ENCODE peak calls at places on chromosomes 11 and 22, in four cellular contexts. L, S, N and R are unnamed samples.

GRCh38 chr11:66845876-66846212 is 2.6 kb downstream of the RCE1 start:
- DNase-seq in L (no peak), S (no peak), N (no peak), R (no peak)

GRCh38 chr22:24178502-24179440 is 2.5 kb upstream of the SUSD2 start:
- DNase-seq in L (no peak), S (no peak), N (no peak), R (no peak)

GRCh38 chr11:126992804-126993111 is 7.8 kb downstream of the KIRREL3 start:
- DNase-seq in L (no peak), S (no peak), N (no peak), R (no peak)

GRCh38 chr11:105132716-105133511 is 6.7 kb downstream of the CARD18 start:
- DNase-seq in L (no peak), S (peak; percentile 6), N (no peak), R (peak; percentile 63)

GRCh38 chr11:71086687-71087258 is 165.6 kb downstream of the SHANK2 start:
- DNase-seq in L (peak; percentile 27), S (peak; percentile 34), N (no peak), R (no peak)

GRCh38 chr22:44129614-44129976 is 51.1 kb upstream of the PARVG start:
- DNase-seq in L (peak; percentile 11), S (no peak), N (no peak), R (no peak)

GRCh38 chr11:73141031-73141308 is 1.1 kb downstream of the FCHSD2 start:
- DNase-seq in L (peak; percentile 35), S (no peak), N (no peak), R (no peak)

GRCh38 chr11:68314203-68314885 is 2.0 kb downstream of the LRP5 start:
- DNase-seq in L (peak; percentile 59), S (no peak), N (no peak), R (no peak)

GRCh38 chr22:17477401-17477833 is 85.9 kb upstream of the SLC25A18 start:
- DNase-seq in L (no peak), S (no peak), N (no peak), R (no peak)

GRCh38 chr11:45262900-45263299 is 23.2 kb downstream of the SYT13 start:
- DNase-seq in L (no peak), S (no peak), N (no peak), R (no peak)

GRCh38 chr11:2781413-2782274 is 81.8 kb upstream of the KCNQ1OT1 start:
- DNase-seq in L (peak; percentile 49), S (no peak), N (no peak), R (no peak)

GRCh38 chr11:128532016-128532570 is 55.3 kb downstream of the ETS1 start:
- DNase-seq in L (no peak), S (no peak), N (no peak), R (no peak)

GRCh38 chr22:25722223-25723015 is 19.6 kb upstream of the MYO18B start:
- DNase-seq in L (no peak), S (no peak), N (no peak), R (no peak)

GRCh38 chr11:15828241-15828903 is 528.0 kb downstream of the SOX6 start:
- DNase-seq in L (no peak), S (no peak), N (no peak), R (no peak)

GRCh38 chr11:128279861-128280260 is 307.5 kb downstream of the ETS1 start:
- DNase-seq in L (no peak), S (no peak), N (no peak), R (peak; percentile 61)

GRCh38 chr22:17484608-17485007 is 78.7 kb upstream of the SLC25A18 start:
- DNase-seq in L (no peak), S (no peak), N (no peak), R (no peak)

GRCh38 chr11:32231909-32232493 is 141.1 kb downstream of the RCN1 start:
- DNase-seq in L (peak; percentile 27), S (peak; percentile 13), N (peak; percentile 36), R (no peak)

GRCh38 chr22:30047364-30047738 is 32.9 kb upstream of the HORMAD2 start:
- DNase-seq in L (peak; percentile 62), S (no peak), N (no peak), R (no peak)

GRCh38 chr11:116234989-116235567 is 537.7 kb downstream of the BUD13 start:
- DNase-seq in L (no peak), S (no peak), N (no peak), R (no peak)

GRCh38 chr11:14582835-14583234 is 60.8 kb upstream of the PDE3B start:
- DNase-seq in L (no peak), S (no peak), N (no peak), R (no peak)

GRCh38 chr11:96341237-96342130 is 1.5 kb downstream of the MAML2 start:
- DNase-seq in L (peak; percentile 76), S (peak; percentile 44), N (no peak), R (no peak)

GRCh38 chr11:100152751-100153150 is 534.3 kb upstream of the ARHGAP42 start:
- DNase-seq in L (no peak), S (no peak), N (no peak), R (no peak)

GRCh38 chr22:46734830-46735453 is 3.1 kb downstream of the CERK start:
- DNase-seq in L (no peak), S (no peak), N (no peak), R (no peak)

GRCh38 chr11:115784796-115785521 is 280.7 kb upstream of the CADM1 start:
- DNase-seq in L (no peak), S (no peak), N (no peak), R (no peak)

GRCh38 chr11:19453893-19454292 is 213.1 kb upstream of the E2F8 start:
- DNase-seq in L (no peak), S (no peak), N (no peak), R (no peak)

GRCh38 chr11:57527056-57527631 is 3.4 kb downstream of the TIMM10 start:
- DNase-seq in L (peak; percentile 52), S (peak; percentile 64), N (peak; percentile 32), R (peak; percentile 42)

GRCh38 chr11:67564230-67564629 is 19.4 kb upstream of the GSTP1 start:
- DNase-seq in L (no peak), S (no peak), N (no peak), R (no peak)

GRCh38 chr22:17638182-17638431 is 450 bp upstream of the BCL2L13 start:
- DNase-seq in L (no peak), S (no peak), N (no peak), R (no peak)

GRCh38 chr11:118792642-118793124 is 1.7 kb upstream of the DDX6 start:
- DNase-seq in L (peak; percentile 92), S (peak; percentile 92), N (peak; percentile 91), R (no peak)

GRCh38 chr11:29280452-29280851 is 736.4 kb downstream of the KCNA4 start:
- DNase-seq in L (no peak), S (no peak), N (no peak), R (no peak)

GRCh38 chr11:95680169-95680929 is 109.2 kb downstream of the FAM76B start:
- DNase-seq in L (no peak), S (no peak), N (no peak), R (no peak)

GRCh38 chr11:130051077-130051476 is 18.6 kb upstream of the APLP2 start:
- DNase-seq in L (no peak), S (no peak), N (no peak), R (no peak)

GRCh38 chr11:33735166-33735425 is 1.1 kb downstream of the CD59 start:
- DNase-seq in L (no peak), S (no peak), N (no peak), R (no peak)

GRCh38 chr11:84316866-84317560 is 1030.8 kb upstream of the CCDC90B start:
- DNase-seq in L (no peak), S (no peak), N (no peak), R (no peak)

GRCh38 chr11:12674571-12674935 is 332 bp downstream of the TEAD1 start:
- DNase-seq in L (peak; percentile 53), S (no peak), N (no peak), R (no peak)

GRCh38 chr11:121767433-121767832 is 314.7 kb upstream of the SORL1-AS1 start:
- DNase-seq in L (no peak), S (no peak), N (no peak), R (no peak)

GRCh38 chr22:50425179-50425916 is 49.5 kb downstream of the SBF1 start:
- DNase-seq in L (no peak), S (no peak), N (no peak), R (no peak)

GRCh38 chr11:28169816-28170215 is 61.6 kb downstream of the METTL15 start:
- DNase-seq in L (peak; percentile 11), S (no peak), N (no peak), R (no peak)

GRCh38 chr11:64560941-64561340 is 30.1 kb upstream of the SLC22A12 start:
- DNase-seq in L (no peak), S (no peak), N (no peak), R (no peak)

GRCh38 chr11:64562723-64563351 is 28.2 kb upstream of the SLC22A12 start:
- DNase-seq in L (no peak), S (no peak), N (no peak), R (no peak)

GRCh38 chr11:64560139-64560771 is 30.8 kb upstream of the SLC22A12 start:
- DNase-seq in L (no peak), S (no peak), N (no peak), R (no peak)

GRCh38 chr11:64563966-64564365 is 27.1 kb upstream of the SLC22A12 start:
- DNase-seq in L (no peak), S (no peak), N (no peak), R (no peak)

GRCh38 chr11:64561984-64562722 is 28.9 kb upstream of the SLC22A12 start:
- DNase-seq in L (no peak), S (no peak), N (no peak), R (no peak)
- H3K4me1 ChIP-seq in L (peaks cover 27% of the 10 kb centered on the region), S (peaks cover 45% of the 10 kb centered on the region), N (peaks cover 19% of the 10 kb centered on the region), R (peaks cover 9% of the 10 kb centered on the region)

DNA sequence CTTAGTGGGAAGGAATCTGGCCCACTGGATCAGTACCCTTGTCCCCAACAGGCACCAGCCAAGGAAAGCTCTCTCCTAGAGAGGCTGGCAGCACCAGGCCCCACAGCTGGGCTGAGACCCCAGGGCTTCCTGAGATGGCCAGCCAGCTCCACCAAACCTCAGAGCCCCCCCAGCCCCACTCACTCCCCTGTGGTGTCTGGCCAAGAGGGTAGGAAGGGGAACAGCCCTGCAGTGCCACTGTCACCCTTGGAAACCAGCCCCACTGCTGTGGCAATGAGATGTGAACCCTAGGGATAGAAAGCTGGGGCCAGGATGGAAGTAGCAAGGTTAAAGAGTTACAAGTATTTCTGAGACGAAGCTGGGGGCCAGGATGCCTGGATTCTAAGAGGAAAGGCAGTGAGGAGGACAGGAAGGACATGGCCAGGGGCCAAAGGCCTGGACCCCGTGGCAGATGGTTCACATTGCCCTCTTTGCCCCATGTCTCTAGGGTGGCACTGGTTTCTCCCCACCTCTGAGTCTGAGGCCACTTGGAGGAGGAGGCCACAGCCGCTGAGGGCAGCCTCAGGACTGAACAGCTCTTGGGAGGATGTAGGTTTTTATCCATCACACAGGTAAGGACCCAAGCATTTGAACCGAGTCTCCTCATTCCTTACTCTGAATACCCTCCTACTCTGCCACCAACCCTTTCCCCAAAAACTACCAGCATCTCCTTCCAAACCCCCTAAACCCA is 28.8 kb downstream of the NRXN2 start:
- DNase-seq in L (no peak), S (no peak), N (no peak), R (no peak)
- TF ChIP-seq TCF7L2 in L (no peak), S (no peak), N (no peak), R (no peak)

GRCh38 chr11:75031771-75032549 is 43.2 kb downstream of the NEU3 start:
- DNase-seq in L (peak; percentile 78), S (peak; percentile 65), N (peak; percentile 52), R (no peak)
- H3K4me1 ChIP-seq in L (peaks cover 29% of the 10 kb centered on the region), S (peaks cover 18% of the 10 kb centered on the region), N (peaks cover 29% of the 10 kb centered on the region), R (no peaks in the 10 kb centered on the region)

GRCh38 chr11:78651923-78652602 is 77.4 kb upstream of the NARS2 start:
- DNase-seq in L (no peak), S (no peak), N (no peak), R (no peak)
- TF ChIP-seq TCF7L2 in L (no peak), S (no peak), N (no peak), R (no peak)